ENCODE peak calls at places on chromosomes 2 and 18, in four cellular contexts. L is WTC11, R is K562, I is GM12878. K is an unnamed sample.

GRCh38 chr2:149115781-149116180 is 77.3 kb downstream of the LYPD6B start:
- DNase-seq in I (no peak), R (no peak), L (no peak), K (no peak)

GRCh38 chr2:239312741-239313246 is 88.0 kb downstream of the HDAC4 start:
- DNase-seq in R (no peak), L (no peak), I (no peak), K (no peak)

GRCh38 chr18:11541179-11541578 is 68.2 kb upstream of the SLC35G4 start:
- DNase-seq in L (no peak), I (no peak), R (no peak), K (no peak)

GRCh38 chr2:111896007-111896406 is 2.4 kb upstream of the MERTK start:
- DNase-seq in R (peak), L (no peak), I (no peak), K (no peak)

GRCh38 chr18:32542221-32542798 is 71.6 kb upstream of the GAREM1 start:
- DNase-seq in L (no peak), R (no peak), I (no peak), K (no peak)

GRCh38 chr2:161308178-161308955 is at the start of gene PSMD14:
- DNase-seq in L (peak), R (peak), I (peak), K (peak)

GRCh38 chr2:29662841-29663240 is 258.5 kb downstream of the ALK start:
- DNase-seq in I (no peak), L (no peak), R (no peak), K (peak)

GRCh38 chr2:120944575-120944974 is 208.9 kb downstream of the GLI2 start:
- DNase-seq in R (no peak), L (no peak), I (no peak), K (no peak)

GRCh38 chr2:171287036-171287435 is 126.3 kb upstream of the TLK1 start:
- DNase-seq in R (no peak), I (no peak), L (no peak), K (no peak)

GRCh38 chr2:241340621-241341163 is 15.4 kb upstream of the FARP2 start:
- DNase-seq in R (no peak), I (no peak), L (no peak), K (no peak)

GRCh38 chr2:11389551-11390528 is 45.4 kb upstream of the ROCK2 start:
- DNase-seq in R (no peak), I (no peak), L (no peak), K (peak)

GRCh38 chr2:178521304-178522150 is 41.3 kb downstream of the PLEKHA3 start:
- DNase-seq in L (no peak), R (no peak), I (no peak), K (no peak)

GRCh38 chr18:23851470-23852002 is 162.3 kb downstream of the LAMA3 start:
- DNase-seq in I (no peak), R (no peak), L (no peak), K (no peak)

DNA sequence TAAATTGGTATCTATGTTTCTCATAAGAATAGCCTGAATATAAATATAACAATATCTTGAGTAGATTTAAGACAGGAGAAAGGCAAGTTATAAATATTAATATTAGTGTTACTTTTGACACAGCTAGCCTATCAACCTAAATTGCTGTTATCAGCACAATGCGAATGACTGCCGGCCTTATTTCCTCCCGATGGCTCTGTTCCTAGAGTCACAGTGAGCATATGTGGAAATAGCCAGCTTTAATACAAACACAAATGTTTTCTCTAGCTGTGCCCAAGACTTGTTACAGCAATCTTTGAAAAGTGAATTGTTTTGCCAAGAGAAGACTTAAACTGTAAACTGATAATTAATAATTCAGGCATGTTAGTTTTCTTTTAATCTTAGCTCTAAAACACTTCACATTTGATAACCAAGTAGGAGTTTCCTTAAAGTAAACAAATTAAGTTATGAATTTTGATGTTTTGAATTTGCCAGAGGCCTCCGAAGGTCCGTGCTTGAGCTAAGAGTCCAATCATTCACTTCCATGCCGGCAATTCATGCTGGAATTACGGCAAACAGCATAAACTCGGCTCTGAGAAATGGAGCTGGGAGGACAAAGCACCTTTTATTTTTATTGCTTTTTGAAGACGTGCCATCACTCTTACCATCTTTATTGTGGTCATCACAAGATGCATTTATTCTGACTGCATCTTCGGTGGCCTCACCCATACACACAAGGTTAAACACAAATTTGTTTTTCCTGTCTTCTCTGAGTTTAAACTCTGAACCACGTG is 184.4 kb upstream of the CWC22 start:
- DNase-seq in I (no peak), R (no peak), L (no peak), K (no peak)
- TF ChIP-seq ESRRA in I (no peak), R (no peak), L (no peak), K (no peak)

GRCh38 chr18:52907522-52907921 is 567.5 kb downstream of the DCC start:
- DNase-seq in L (peak), I (no peak), R (no peak), K (no peak)
- TF ChIP-seq ESRRA in L (no peak), I (no peak), R (no peak), K (no peak)

DNA sequence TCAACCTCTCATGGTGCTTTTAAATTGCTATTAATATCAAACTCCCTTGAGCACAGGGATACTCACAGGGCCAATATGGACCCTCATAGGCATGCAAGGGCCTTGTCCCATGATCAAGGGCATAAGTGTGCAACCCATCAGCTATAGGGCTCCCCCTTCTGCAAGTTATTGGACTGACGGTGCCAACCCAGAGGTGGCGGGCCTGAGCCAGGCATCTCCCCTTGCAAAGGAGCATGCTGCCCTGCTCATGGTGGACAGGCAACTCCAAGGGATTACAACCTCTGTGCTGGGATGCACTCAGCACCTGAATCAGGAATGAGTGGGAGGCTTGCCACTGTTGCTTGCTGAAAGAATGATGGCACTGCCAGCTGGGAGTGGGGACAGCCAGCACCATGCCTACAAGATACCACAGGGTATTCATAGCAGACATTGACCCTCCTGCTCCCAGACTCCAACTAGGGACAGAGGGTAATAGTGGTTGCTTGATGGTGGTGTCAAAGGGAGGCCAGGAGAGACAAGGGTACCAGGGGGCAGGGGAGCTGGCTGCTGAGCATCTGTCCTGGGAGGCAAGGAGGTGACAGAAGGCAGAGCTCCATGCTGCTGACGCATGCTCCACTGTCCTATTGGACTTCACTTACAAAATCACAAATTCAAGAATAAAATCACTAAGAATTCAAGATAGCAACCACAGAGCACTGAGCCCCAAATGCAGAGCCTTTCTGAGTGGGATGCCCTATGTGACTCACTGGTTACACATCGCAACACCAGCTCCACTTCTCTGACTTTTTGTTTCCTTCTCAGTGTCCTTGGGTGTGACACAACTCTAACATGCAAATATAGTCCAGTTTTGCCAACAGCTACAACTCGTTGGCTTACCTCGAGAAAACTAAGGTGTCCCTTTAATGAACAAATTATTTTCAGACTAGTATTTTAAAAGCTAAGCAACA is 157.1 kb upstream of the CCDC150 start:
- DNase-seq in R (no peak), L (peak), I (no peak), K (no peak)
- TF ChIP-seq ESRRA in R (no peak), L (no peak), I (no peak), K (no peak)

GRCh38 chr18:47830772-47831171 is 99.7 kb downstream of the SMAD2 start:
- DNase-seq in I (no peak), L (no peak), R (no peak), K (no peak)
- TF ChIP-seq ESRRA in I (no peak), L (no peak), R (no peak), K (no peak)

GRCh38 chr2:96241901-96242611 is 23.7 kb downstream of the TMEM127 start:
- DNase-seq in I (peak), R (no peak), L (no peak), K (no peak)
- TF ChIP-seq ESRRA in I (no peak), R (no peak), L (no peak), K (no peak)